ENCODE peak calls at places on chromosomes 12 and 14, in four cellular contexts. One of them, this sample, is unnamed.

GRCh38 chr14:66507181-66507721 is 696 bp upstream of the GPHN start:
- DNase-seq in SK-N-SH: no peak
- DNase-seq in K562: no peak
- DNase-seq in HepG2: no peak
- DNase-seq in this sample: no peak

GRCh38 chr14:88864198-88864597 is 39.7 kb downstream of the TTC8 start:
- DNase-seq in HepG2: no peak
- DNase-seq in SK-N-SH: no peak
- DNase-seq in K562: no peak
- DNase-seq in this sample: no peak

GRCh38 chr12:128856035-128856790 is 2.9 kb downstream of the GLT1D1 start:
- DNase-seq in K562: no peak
- DNase-seq in SK-N-SH: no peak
- DNase-seq in HepG2: no peak
- DNase-seq in this sample: no peak

GRCh38 chr12:54173066-54173726 is 15.6 kb downstream of the SMUG1 start:
- DNase-seq in HepG2: no peak
- DNase-seq in K562: peak; percentile 39
- DNase-seq in SK-N-SH: peak; percentile 85
- DNase-seq in this sample: peak; percentile 39

GRCh38 chr12:2297658-2298057 is 244.9 kb downstream of the CACNA1C start:
- DNase-seq in HepG2: no peak
- DNase-seq in K562: no peak
- DNase-seq in SK-N-SH: no peak
- DNase-seq in this sample: no peak

GRCh38 chr12:41709463-41710285 is 435.0 kb downstream of the GXYLT1 start:
- DNase-seq in HepG2: no peak
- DNase-seq in K562: no peak
- DNase-seq in SK-N-SH: no peak
- DNase-seq in this sample: no peak

GRCh38 chr12:127060310-127060847 is 1206.6 kb upstream of the TMEM132C start:
- DNase-seq in SK-N-SH: no peak
- DNase-seq in K562: peak; percentile 79
- DNase-seq in HepG2: no peak
- DNase-seq in this sample: no peak

GRCh38 chr14:33062476-33062875 is 123.8 kb downstream of the NPAS3 start:
- DNase-seq in SK-N-SH: no peak
- DNase-seq in HepG2: no peak
- DNase-seq in K562: no peak
- DNase-seq in this sample: no peak

GRCh38 chr12:124006582-124007170 is 33.7 kb downstream of the ZNF664 start:
- DNase-seq in HepG2: no peak
- DNase-seq in K562: peak; percentile 60
- DNase-seq in SK-N-SH: no peak
- DNase-seq in this sample: peak; percentile 34

GRCh38 chr14:82419933-82420332 is 886.3 kb upstream of the SEL1L start:
- DNase-seq in SK-N-SH: no peak
- DNase-seq in K562: no peak
- DNase-seq in HepG2: no peak
- DNase-seq in this sample: no peak

GRCh38 chr14:82420874-82421273 is 887.2 kb upstream of the SEL1L start:
- DNase-seq in HepG2: no peak
- DNase-seq in K562: no peak
- DNase-seq in SK-N-SH: no peak
- DNase-seq in this sample: no peak

GRCh38 chr14:82422186-82422585 is 888.5 kb upstream of the SEL1L start:
- DNase-seq in HepG2: no peak
- DNase-seq in K562: no peak
- DNase-seq in SK-N-SH: no peak
- DNase-seq in this sample: no peak
- TF ChIP-seq TAF1 in HepG2: no peak
- TF ChIP-seq TAF1 in K562: no peak
- TF ChIP-seq TAF1 in SK-N-SH: no peak
- TF ChIP-seq TAF1 in this sample: no peak

DNA sequence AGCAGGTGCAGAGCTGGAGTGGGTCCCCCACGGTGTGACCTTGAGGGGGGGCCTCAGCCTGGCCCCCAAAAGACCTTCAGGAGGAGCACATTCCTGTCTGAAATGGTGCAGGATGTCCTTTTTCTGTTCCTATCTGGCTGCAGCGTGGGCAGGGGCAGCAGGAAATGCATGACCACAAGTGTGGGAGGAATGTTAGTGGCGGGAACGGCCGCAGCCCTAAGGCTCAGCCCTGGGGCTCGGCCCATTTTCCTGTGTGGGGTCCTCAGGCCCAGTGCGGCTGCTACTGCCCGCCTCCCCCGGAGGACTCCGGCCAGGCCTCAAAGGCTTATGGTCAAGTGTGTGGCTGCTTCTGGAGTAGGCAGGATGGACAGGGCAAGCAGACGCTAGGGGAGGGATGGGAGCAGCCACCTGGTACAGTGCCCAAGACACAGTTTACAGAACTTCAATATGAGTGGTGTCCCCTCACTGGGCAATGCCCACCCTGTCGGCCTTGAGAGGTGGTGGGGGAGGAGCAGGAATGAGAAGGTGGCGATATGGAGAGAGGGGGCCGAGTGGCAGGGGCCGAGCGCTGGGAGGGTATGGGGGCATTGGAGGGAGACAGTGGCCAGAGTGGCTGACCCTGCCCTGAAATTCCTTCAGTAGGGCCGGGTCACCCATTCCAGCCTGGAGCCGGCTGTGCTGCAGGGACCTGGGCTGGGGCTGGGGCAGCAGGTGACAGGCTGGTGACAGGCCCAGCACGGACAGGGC is 137.4 kb downstream of the CALM1 start:
- DNase-seq in HepG2: no peak
- DNase-seq in K562: no peak
- DNase-seq in SK-N-SH: no peak
- DNase-seq in this sample: no peak
- TF ChIP-seq TAF1 in HepG2: no peak
- TF ChIP-seq TAF1 in K562: no peak
- TF ChIP-seq TAF1 in SK-N-SH: no peak
- TF ChIP-seq TAF1 in this sample: no peak

DNA sequence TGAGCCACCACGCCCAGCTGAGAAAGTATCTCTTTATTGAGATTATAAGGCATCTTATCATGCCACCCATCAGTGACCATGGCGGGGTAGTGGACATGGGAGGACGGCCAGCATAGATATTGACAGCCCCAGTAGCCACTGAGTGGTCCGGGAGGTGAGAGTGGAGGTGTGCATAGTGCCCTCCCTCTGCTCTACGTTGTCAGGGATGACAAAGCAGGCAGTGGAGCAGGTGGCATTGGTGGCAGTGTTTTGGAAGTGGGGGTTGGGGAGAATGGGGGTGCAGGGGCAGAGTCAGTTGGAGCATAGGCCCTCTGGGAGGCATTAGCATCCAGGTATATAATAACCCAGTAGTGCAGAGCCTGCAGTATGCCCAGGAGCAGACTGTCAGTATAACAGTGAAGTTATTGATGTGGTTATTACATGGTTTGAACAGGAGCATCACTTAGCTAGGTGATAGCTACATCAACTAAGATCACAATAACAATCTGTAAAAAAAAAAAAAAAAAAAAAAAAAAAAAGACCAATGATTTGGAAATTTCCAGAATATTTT is 41.1 kb downstream of the GNG2 start:
- DNase-seq in HepG2: no peak
- DNase-seq in SK-N-SH: no peak
- DNase-seq in K562: no peak
- DNase-seq in this sample: no peak
- TF ChIP-seq TAF1 in HepG2: no peak
- TF ChIP-seq TAF1 in SK-N-SH: no peak
- TF ChIP-seq TAF1 in K562: no peak
- TF ChIP-seq TAF1 in this sample: no peak

DNA sequence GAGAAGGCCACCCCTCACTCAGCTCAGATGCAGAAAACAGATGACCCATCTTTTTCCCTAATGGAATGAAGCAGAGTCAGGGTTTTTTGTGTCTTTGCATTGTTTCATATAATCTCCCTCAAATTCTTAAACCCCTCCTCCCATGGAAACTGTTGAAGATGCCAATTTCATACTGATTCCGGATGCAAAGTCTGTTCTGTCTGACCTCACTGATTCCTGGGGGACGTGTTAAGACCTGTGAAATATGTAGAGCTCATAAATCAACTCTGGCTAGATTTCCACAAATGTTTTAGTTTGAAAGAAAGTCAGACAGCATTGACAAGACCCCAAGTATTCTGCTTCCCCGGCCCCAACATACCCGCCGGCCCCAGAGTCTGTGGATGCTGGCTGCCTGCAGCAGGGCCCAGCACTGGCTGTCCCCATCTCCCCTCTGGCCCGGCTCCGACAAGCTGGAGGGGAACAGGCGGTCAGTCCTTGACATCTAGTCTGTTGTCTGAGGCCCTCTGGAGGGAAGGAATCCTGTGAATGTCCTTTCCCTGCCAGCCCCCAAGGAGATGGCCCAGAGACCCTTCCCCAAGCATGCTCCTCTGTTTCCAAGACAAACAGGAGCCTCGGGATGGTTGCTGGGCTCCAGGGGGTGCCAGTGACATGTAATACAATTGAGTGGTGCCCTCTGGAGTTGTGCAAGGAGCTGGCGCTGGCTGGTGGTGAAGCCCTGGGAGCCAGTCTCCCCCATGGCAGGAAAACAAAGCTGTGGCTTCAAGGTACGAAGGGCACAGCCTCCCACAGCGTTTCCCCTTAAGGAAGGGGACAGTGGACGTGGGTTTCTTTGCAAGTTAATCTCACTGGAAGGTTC is 22.4 kb downstream of the FBLN5 start:
- DNase-seq in HepG2: no peak
- DNase-seq in SK-N-SH: no peak
- DNase-seq in K562: no peak
- DNase-seq in this sample: no peak
- TF ChIP-seq TAF1 in HepG2: no peak
- TF ChIP-seq TAF1 in SK-N-SH: no peak
- TF ChIP-seq TAF1 in K562: no peak
- TF ChIP-seq TAF1 in this sample: no peak

This sample was measured in GM12892.